ENCODE peak calls at places on chromosomes 13 and 19, in six cellular contexts. M is NCI-H1694, Q is WTC11, Z is germinal center, R is PC-9, B is substantia nigra. C is an unnamed sample.

GRCh38 chr13:53189162-53189561 is 160.5 kb downstream of the OLFM4 start:
- DNase-seq in M (peak), Q (no peak), Z (no peak), R (no peak), B (no peak), C (no peak)

GRCh38 chr19:51702103-51702753 is 9.1 kb downstream of the SPACA6 start:
- DNase-seq in M (no peak), Q (peak), Z (peak), R (no peak), B (peak), C (peak)

GRCh38 chr13:35213911-35214310 is 262.6 kb downstream of the MAB21L1 start:
- DNase-seq in M (no peak), Q (no peak), Z (no peak), R (no peak), B (no peak), C (no peak)

GRCh38 chr13:51243227-51243626 is 21.0 kb downstream of the FAM124A start:
- DNase-seq in M (no peak), Q (no peak), Z (no peak), R (no peak), B (no peak), C (no peak)

GRCh38 chr19:55655648-55656040 is 809 bp downstream of the U2AF2 start:
- DNase-seq in M (no peak), Q (no peak), Z (no peak), R (no peak), B (no peak), C (no peak)

GRCh38 chr19:7142771-7143170 is 73.3 kb downstream of the ZNF557 start:
- DNase-seq in M (no peak), Q (no peak), Z (no peak), R (no peak), B (no peak), C (no peak)

GRCh38 chr19:40611096-40611495 is 9.9 kb downstream of the LTBP4 start:
- DNase-seq in M (no peak), Q (no peak), Z (no peak), R (no peak), B (no peak), C (no peak)

GRCh38 chr19:13155472-13156284 is 5.5 kb downstream of the IER2 start:
- DNase-seq in M (no peak), Q (peak), Z (peak), R (peak), B (no peak), C (peak)

GRCh38 chr13:61247149-61247936 is 168.3 kb downstream of the PCDH20 start:
- DNase-seq in M (no peak), Q (peak), Z (no peak), R (no peak), B (no peak), C (no peak)

GRCh38 chr13:112775791-112776279 is 86.0 kb downstream of the ATP11A start:
- DNase-seq in M (peak), Q (no peak), Z (no peak), R (no peak), B (no peak), C (no peak)

GRCh38 chr19:41808663-41809566 is 12.5 kb downstream of the CEACAM3 start:
- DNase-seq in M (no peak), Q (no peak), Z (no peak), R (no peak), B (no peak), C (no peak)

GRCh38 chr13:113455384-113455783 is 2.1 kb upstream of the ADPRHL1 start:
- DNase-seq in M (no peak), Q (no peak), Z (no peak), R (no peak), B (no peak), C (no peak)

GRCh38 chr19:15074371-15074770 is 7.6 kb upstream of the OR1I1 start:
- DNase-seq in M (no peak), Q (no peak), Z (no peak), R (peak), B (no peak), C (no peak)

GRCh38 chr13:57846600-57847173 is 215.1 kb downstream of the PCDH17 start:
- DNase-seq in M (no peak), Q (no peak), Z (no peak), R (no peak), B (no peak), C (no peak)

GRCh38 chr13:112729408-112729807 is 39.6 kb downstream of the ATP11A start:
- DNase-seq in M (no peak), Q (no peak), Z (no peak), R (no peak), B (no peak), C (no peak)

GRCh38 chr13:110042253-110042652 is 255.9 kb upstream of the IRS2 start:
- DNase-seq in M (no peak), Q (no peak), Z (no peak), R (no peak), B (no peak), C (no peak)

GRCh38 chr19:2552859-2553258 is 76.9 kb downstream of the GADD45B start:
- DNase-seq in M (no peak), Q (no peak), Z (peak), R (no peak), B (no peak), C (no peak)

GRCh38 chr19:55519461-55520311 is 17.2 kb downstream of the SBK2 start:
- DNase-seq in M (no peak), Q (no peak), Z (no peak), R (peak), B (no peak), C (no peak)

GRCh38 chr13:95652244-95652764 is 7.8 kb upstream of the DZIP1 start:
- DNase-seq in M (no peak), Q (no peak), Z (no peak), R (no peak), B (no peak), C (no peak)

GRCh38 chr13:35468195-35468594 is 8.3 kb downstream of the MAB21L1 start:
- DNase-seq in M (no peak), Q (no peak), Z (no peak), R (no peak), B (no peak), C (no peak)

GRCh38 chr13:45068036-45069001 is 52.0 kb upstream of the GTF2F2 start:
- DNase-seq in M (no peak), Q (no peak), Z (no peak), R (no peak), B (no peak), C (no peak)

GRCh38 chr19:4980087-4980486 is 11.2 kb downstream of the KDM4B start:
- DNase-seq in M (no peak), Q (no peak), Z (no peak), R (no peak), B (no peak), C (no peak)

GRCh38 chr13:40485611-40486517 is 180.6 kb downstream of the FOXO1 start:
- DNase-seq in M (no peak), Q (no peak), Z (no peak), R (no peak), B (no peak), C (no peak)

GRCh38 chr19:53912653-53913052 is 3.6 kb downstream of the CACNG7 start:
- DNase-seq in M (no peak), Q (peak), Z (no peak), R (no peak), B (no peak), C (peak)

GRCh38 chr13:102317593-102317992 is 84.3 kb downstream of the FGF14 start:
- DNase-seq in M (no peak), Q (no peak), Z (no peak), R (no peak), B (no peak), C (no peak)

GRCh38 chr13:46211521-46212351 is at the start of gene LRRC63:
- DNase-seq in M (peak), Q (peak), Z (peak), R (no peak), B (peak), C (peak)

GRCh38 chr13:24269803-24270202 is 39.6 kb upstream of the C1QTNF9 start:
- DNase-seq in M (no peak), Q (no peak), Z (no peak), R (no peak), B (no peak), C (no peak)

GRCh38 chr13:113499936-113500335 is 9.4 kb upstream of the DCUN1D2 start:
- DNase-seq in M (no peak), Q (no peak), Z (no peak), R (no peak), B (no peak), C (no peak)

GRCh38 chr13:23715092-23715761 is 145.0 kb downstream of the TNFRSF19 start:
- DNase-seq in M (no peak), Q (no peak), Z (no peak), R (no peak), B (no peak), C (no peak)

GRCh38 chr13:74555291-74556001 is 421.2 kb upstream of the KLF12 start:
- DNase-seq in M (peak), Q (no peak), Z (no peak), R (no peak), B (no peak), C (no peak)

GRCh38 chr19:5093297-5093858 is 124.5 kb downstream of the KDM4B start:
- DNase-seq in M (no peak), Q (no peak), Z (no peak), R (no peak), B (no peak), C (peak)

GRCh38 chr13:80630685-80631121 is 289.8 kb upstream of the SPRY2 start:
- DNase-seq in M (no peak), Q (no peak), Z (no peak), R (no peak), B (no peak), C (no peak)

GRCh38 chr19:33390120-33390907 is 16.8 kb downstream of the CEBPG start:
- DNase-seq in M (peak), Q (no peak), Z (no peak), R (no peak), B (no peak), C (no peak)

GRCh38 chr19:3503036-3503572 is 2.6 kb upstream of the DOHH start:
- DNase-seq in M (no peak), Q (no peak), Z (no peak), R (no peak), B (no peak), C (no peak)

GRCh38 chr13:58619396-58620113 is 988.0 kb downstream of the PCDH17 start:
- DNase-seq in M (peak), Q (no peak), Z (no peak), R (no peak), B (no peak), C (no peak)

GRCh38 chr19:7844405-7844804 is 14.4 kb downstream of the EVI5L start:
- DNase-seq in M (no peak), Q (no peak), Z (no peak), R (no peak), B (no peak), C (no peak)

GRCh38 chr19:3289971-3290569 is 65.6 kb downstream of the CELF5 start:
- DNase-seq in M (no peak), Q (no peak), Z (no peak), R (no peak), B (no peak), C (no peak)

GRCh38 chr13:24074687-24075086 is 85.8 kb upstream of the SPATA13 start:
- DNase-seq in M (no peak), Q (no peak), Z (no peak), R (no peak), B (peak), C (no peak)

C was measured in nephron progenitor cell.